ENCODE peak calls at places on chromosomes 3 and 15, in nine cellular contexts. A, F, S, Q, N, U, D, M and X are unnamed samples.

GRCh38 chr15:85277847-85278246 is 102.6 kb upstream of the AKAP13 start:
- DNase-seq in A (no peak), F (no peak), S (no peak), Q (no peak), N (no peak), U (no peak), D (no peak), M (no peak), X (no peak)

GRCh38 chr3:71458895-71459294 is 124.6 kb downstream of the FOXP1 start:
- DNase-seq in A (no peak), F (no peak), S (no peak), Q (no peak), N (no peak), U (no peak), D (no peak), M (no peak), X (no peak)

GRCh38 chr15:100794008-100794407 is 85.6 kb upstream of the ALDH1A3 start:
- DNase-seq in A (no peak), F (no peak), S (no peak), Q (no peak), N (no peak), U (no peak), D (no peak), M (no peak), X (no peak)

GRCh38 chr3:24523988-24524727 is 29.5 kb upstream of the THRB start:
- DNase-seq in A (no peak), F (no peak), S (no peak), Q (no peak), N (no peak), U (no peak), D (no peak), M (no peak), X (no peak)

GRCh38 chr15:89406756-89407650 is 72.4 kb upstream of the POLG start:
- DNase-seq in A (no peak), F (no peak), S (no peak), Q (no peak), N (no peak), U (peak), D (peak), M (no peak), X (no peak)

GRCh38 chr3:161231861-161232260 is 10.8 kb downstream of the NMD3 start:
- DNase-seq in A (no peak), F (no peak), S (no peak), Q (no peak), N (no peak), U (no peak), D (no peak), M (no peak), X (no peak)

GRCh38 chr3:32117324-32117723 is 10.9 kb downstream of the GPD1L start:
- DNase-seq in A (no peak), F (no peak), S (no peak), Q (no peak), N (no peak), U (no peak), D (no peak), M (no peak), X (no peak)

GRCh38 chr15:78059110-78059839 is 18.2 kb downstream of the TBC1D2B start:
- DNase-seq in A (no peak), F (no peak), S (no peak), Q (no peak), N (no peak), U (no peak), D (peak), M (peak), X (no peak)

GRCh38 chr15:100879046-100879445 is 585 bp upstream of the ALDH1A3 start:
- DNase-seq in A (no peak), F (no peak), S (peak), Q (no peak), N (no peak), U (no peak), D (no peak), M (no peak), X (no peak)

GRCh38 chr15:50675524-50676144 is 11.0 kb downstream of the TRPM7 start:
- DNase-seq in A (no peak), F (no peak), S (no peak), Q (no peak), N (no peak), U (no peak), D (peak), M (peak), X (no peak)

GRCh38 chr15:85704021-85704420 is 90.7 kb downstream of the KLHL25 start:
- DNase-seq in A (no peak), F (no peak), S (no peak), Q (no peak), N (no peak), U (no peak), D (peak), M (no peak), X (no peak)

GRCh38 chr3:69300296-69300695 is 85.6 kb downstream of the FRMD4B start:
- DNase-seq in A (no peak), F (no peak), S (no peak), Q (no peak), N (no peak), U (no peak), D (no peak), M (no peak), X (no peak)

GRCh38 chr3:74067296-74067695 is 442.6 kb upstream of the PDZRN3 start:
- DNase-seq in A (no peak), F (no peak), S (no peak), Q (peak), N (no peak), U (no peak), D (peak), M (peak), X (no peak)
- TF ChIP-seq CTCF in A (no peak), F (peak), S (no peak), Q (peak), N (no peak), U (no peak), D (peak), M (peak), X (no peak)

GRCh38 chr15:82176528-82176927 is 86.0 kb downstream of the EFL1 start:
- DNase-seq in A (no peak), F (no peak), S (no peak), Q (no peak), N (no peak), U (no peak), D (no peak), M (no peak), X (no peak)
- TF ChIP-seq CTCF in A (no peak), F (no peak), S (peak), Q (no peak), N (no peak), U (no peak), D (no peak), M (no peak), X (no peak)

GRCh38 chr15:44289352-44289790 is 852 bp downstream of the GOLM2 start:
- DNase-seq in A (no peak), F (no peak), S (no peak), Q (no peak), N (no peak), U (no peak), D (peak), M (no peak), X (no peak)

DNA sequence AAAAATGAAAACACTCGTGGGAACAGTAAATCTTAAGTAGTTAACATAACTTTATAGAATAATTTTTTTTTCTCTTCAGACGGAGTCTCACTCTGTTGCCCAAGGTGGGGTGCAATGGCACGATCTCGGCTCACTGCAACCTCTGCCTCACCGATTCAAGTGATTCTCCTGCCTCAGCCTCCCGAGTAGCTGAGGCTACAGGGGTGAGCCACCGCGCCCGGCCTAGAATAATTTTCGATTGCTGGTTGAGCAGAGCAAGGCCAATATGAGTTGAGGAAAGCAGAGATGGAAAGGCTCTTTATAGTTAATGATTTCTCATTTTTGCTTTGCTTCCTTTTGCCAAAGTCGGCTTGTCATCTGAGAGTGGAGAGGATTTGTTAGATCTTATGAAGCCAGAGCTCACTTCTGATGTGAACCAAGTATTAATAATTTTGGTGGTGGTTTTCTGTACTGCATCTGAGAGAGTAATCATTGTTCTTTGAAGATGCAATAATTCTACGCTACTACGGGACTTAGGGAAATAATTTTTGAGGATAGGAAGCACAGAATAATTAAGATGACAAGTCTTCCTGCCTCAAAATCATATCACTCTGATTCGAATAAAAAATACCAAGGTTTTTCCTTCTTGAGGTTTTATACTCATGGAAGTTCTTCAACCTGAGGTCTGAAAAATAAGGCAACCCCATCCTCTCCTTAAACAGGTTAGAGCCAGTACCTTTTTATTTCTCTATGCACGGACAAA is 1.5 kb upstream of the GOLM2 start:
- DNase-seq in A (no peak), F (no peak), S (no peak), Q (no peak), N (no peak), U (no peak), D (peak), M (no peak), X (no peak)
- TF ChIP-seq CTCF in A (no peak), F (no peak), S (peak), Q (peak), N (no peak), U (no peak), D (no peak), M (peak), X (no peak)

GRCh38 chr3:99620077-99620476 is 18.3 kb upstream of the COL8A1 start:
- DNase-seq in A (no peak), F (no peak), S (no peak), Q (no peak), N (no peak), U (no peak), D (no peak), M (no peak), X (no peak)
- TF ChIP-seq CTCF in A (no peak), F (peak), S (no peak), Q (no peak), N (no peak), U (no peak), D (no peak), M (peak), X (no peak)

GRCh38 chr15:43346305-43346704 is 15.9 kb upstream of the LCMT2 start:
- DNase-seq in A (no peak), F (no peak), S (no peak), Q (no peak), N (no peak), U (no peak), D (peak), M (no peak), X (no peak)
- TF ChIP-seq CTCF in A (no peak), F (peak), S (no peak), Q (no peak), N (no peak), U (no peak), D (no peak), M (no peak), X (peak)

GRCh38 chr15:75307778-75308390 is 25.2 kb downstream of the GOLGA6D start:
- DNase-seq in A (no peak), F (no peak), S (peak), Q (no peak), N (no peak), U (peak), D (peak), M (peak), X (peak)
- TF ChIP-seq CTCF in A (peak), F (peak), S (peak), Q (peak), N (no peak), U (peak), D (peak), M (peak), X (peak)

DNA sequence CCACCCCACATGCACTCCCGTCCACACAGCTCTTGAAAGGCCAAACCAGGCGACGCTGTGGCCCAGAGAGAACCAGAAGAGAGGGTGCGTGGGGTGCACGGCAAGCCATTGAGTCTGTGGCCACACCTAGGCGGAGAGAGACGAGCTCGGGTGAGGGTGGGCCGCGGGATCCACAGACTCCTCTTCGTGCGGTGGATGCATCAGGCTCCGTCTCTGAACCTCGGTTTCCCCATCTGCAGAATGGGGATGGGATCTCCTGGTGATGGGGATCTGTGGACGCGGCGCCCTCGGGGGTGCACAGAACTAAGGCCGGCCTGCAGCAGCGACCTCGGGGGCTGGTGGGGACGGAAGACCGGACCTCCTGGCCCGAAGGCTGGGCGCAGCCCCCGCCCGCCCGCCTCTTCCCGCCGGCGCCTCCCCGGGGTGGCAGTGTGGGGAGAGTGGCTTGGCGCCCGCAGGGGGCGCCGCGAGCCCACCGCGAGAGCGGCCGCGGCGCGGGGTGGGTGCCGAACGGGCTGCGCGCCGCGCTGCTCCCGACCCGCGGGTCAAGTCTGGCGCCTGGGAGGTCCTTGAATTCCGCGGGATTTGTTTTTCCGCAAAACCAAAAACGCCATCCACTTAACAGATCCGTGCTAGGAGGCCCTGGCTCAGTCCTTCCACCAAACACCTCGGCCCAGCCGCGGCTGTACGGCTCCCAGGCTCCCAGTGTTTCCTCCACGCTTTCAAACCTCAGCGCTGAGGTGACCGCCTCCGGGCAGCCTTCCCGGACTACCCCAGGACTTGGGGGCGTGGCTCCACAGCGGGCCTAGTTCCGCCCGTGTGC is 13.2 kb upstream of the ADPGK start:
- DNase-seq in A (no peak), F (no peak), S (peak), Q (no peak), N (peak), U (peak), D (peak), M (peak), X (peak)
- TF ChIP-seq CTCF in A (peak), F (peak), S (peak), Q (peak), N (peak), U (peak), D (peak), M (no peak), X (peak)